ENCODE peak calls at places on chromosome 10, in ten cellular contexts. One of them, this sample, is unnamed.

GRCh38 chr10:13708256-13708990 is 121.7 kb downstream of the PRPF18 start:
- DNase-seq in heart right ventricle: no peak
- DNase-seq in A549: no peak
- DNase-seq in GM23248: no peak
- DNase-seq in lung: no peak
- DNase-seq in colonic mucosa: no peak
- DNase-seq in Caco-2: peak; percentile 94
- DNase-seq in HCT116: no peak
- DNase-seq in hepatocyte: peak; percentile 52
- DNase-seq in OCI-LY7: no peak
- DNase-seq in this sample: no peak

GRCh38 chr10:86341361-86341811 is 25.2 kb downstream of the GRID1 start:
- DNase-seq in HCT116: no peak
- DNase-seq in GM23248: peak; percentile 14
- DNase-seq in colonic mucosa: no peak
- DNase-seq in OCI-LY7: no peak
- DNase-seq in Caco-2: peak; percentile 18
- DNase-seq in heart right ventricle: no peak
- DNase-seq in lung: no peak
- DNase-seq in hepatocyte: no peak
- DNase-seq in A549: no peak
- DNase-seq in this sample: no peak

GRCh38 chr10:22764639-22765038 is 50.3 kb upstream of the PIP4K2A start:
- DNase-seq in heart right ventricle: no peak
- DNase-seq in GM23248: no peak
- DNase-seq in HCT116: no peak
- DNase-seq in Caco-2: no peak
- DNase-seq in OCI-LY7: no peak
- DNase-seq in hepatocyte: no peak
- DNase-seq in A549: no peak
- DNase-seq in colonic mucosa: peak; percentile 19
- DNase-seq in lung: no peak
- DNase-seq in this sample: no peak

GRCh38 chr10:83991986-83992753 is 147.1 kb upstream of the GHITM start:
- DNase-seq in A549: no peak
- DNase-seq in Caco-2: peak; percentile 45
- DNase-seq in GM23248: peak; percentile 23
- DNase-seq in heart right ventricle: no peak
- DNase-seq in colonic mucosa: peak; percentile 31
- DNase-seq in hepatocyte: peak; percentile 58
- DNase-seq in HCT116: peak; percentile 35
- DNase-seq in OCI-LY7: peak; percentile 29
- DNase-seq in lung: no peak
- DNase-seq in this sample: peak; percentile 71

GRCh38 chr10:120437541-120437940 is 19.5 kb upstream of the PLPP4 start:
- DNase-seq in hepatocyte: no peak
- DNase-seq in Caco-2: no peak
- DNase-seq in GM23248: peak; percentile 52
- DNase-seq in HCT116: no peak
- DNase-seq in colonic mucosa: no peak
- DNase-seq in A549: no peak
- DNase-seq in lung: no peak
- DNase-seq in OCI-LY7: no peak
- DNase-seq in heart right ventricle: no peak
- DNase-seq in this sample: no peak

GRCh38 chr10:58758311-58758710 is 245.6 kb downstream of the BICC1 start:
- DNase-seq in OCI-LY7: no peak
- DNase-seq in heart right ventricle: no peak
- DNase-seq in A549: no peak
- DNase-seq in lung: no peak
- DNase-seq in HCT116: no peak
- DNase-seq in Caco-2: no peak
- DNase-seq in colonic mucosa: no peak
- DNase-seq in GM23248: peak; percentile 42
- DNase-seq in hepatocyte: no peak
- DNase-seq in this sample: no peak

GRCh38 chr10:71770255-71770654 is 3.1 kb downstream of the VSIR start:
- DNase-seq in A549: no peak
- DNase-seq in GM23248: peak; percentile 85
- DNase-seq in hepatocyte: no peak
- DNase-seq in HCT116: no peak
- DNase-seq in colonic mucosa: no peak
- DNase-seq in heart right ventricle: no peak
- DNase-seq in lung: no peak
- DNase-seq in Caco-2: no peak
- DNase-seq in OCI-LY7: no peak
- DNase-seq in this sample: no peak

GRCh38 chr10:92238586-92239098 is 52.2 kb downstream of the CPEB3 start:
- DNase-seq in lung: peak; percentile 72
- DNase-seq in A549: no peak
- DNase-seq in colonic mucosa: peak; percentile 71
- DNase-seq in GM23248: peak; percentile 92
- DNase-seq in heart right ventricle: no peak
- DNase-seq in OCI-LY7: no peak
- DNase-seq in HCT116: no peak
- DNase-seq in Caco-2: no peak
- DNase-seq in hepatocyte: peak; percentile 63
- DNase-seq in this sample: no peak

GRCh38 chr10:96830511-96831199 is 1.4 kb upstream of the LCOR start:
- DNase-seq in heart right ventricle: peak; percentile 54
- DNase-seq in OCI-LY7: peak; percentile 88
- DNase-seq in hepatocyte: peak; percentile 85
- DNase-seq in HCT116: peak; percentile 75
- DNase-seq in colonic mucosa: peak; percentile 92
- DNase-seq in lung: peak; percentile 74
- DNase-seq in Caco-2: peak; percentile 73
- DNase-seq in A549: peak; percentile 56
- DNase-seq in GM23248: peak; percentile 65
- DNase-seq in this sample: peak; percentile 84

GRCh38 chr10:60943372-60944158 is 420 bp downstream of the RHOBTB1 start:
- DNase-seq in lung: peak; percentile 76
- DNase-seq in heart right ventricle: peak; percentile 81
- DNase-seq in GM23248: peak; percentile 73
- DNase-seq in HCT116: peak; percentile 3
- DNase-seq in colonic mucosa: peak; percentile 67
- DNase-seq in Caco-2: peak; percentile 53
- DNase-seq in hepatocyte: peak; percentile 81
- DNase-seq in OCI-LY7: no peak
- DNase-seq in A549: peak; percentile 42
- DNase-seq in this sample: peak; percentile 88

GRCh38 chr10:46040004-46040403 is 6.1 kb downstream of the MSMB start:
- DNase-seq in A549: no peak
- DNase-seq in heart right ventricle: no peak
- DNase-seq in hepatocyte: no peak
- DNase-seq in OCI-LY7: no peak
- DNase-seq in colonic mucosa: no peak
- DNase-seq in GM23248: no peak
- DNase-seq in lung: no peak
- DNase-seq in Caco-2: no peak
- DNase-seq in HCT116: no peak
- DNase-seq in this sample: no peak

GRCh38 chr10:21021843-21022594 is 124.9 kb upstream of the NEBL start:
- DNase-seq in colonic mucosa: no peak
- DNase-seq in lung: no peak
- DNase-seq in HCT116: no peak
- DNase-seq in hepatocyte: peak; percentile 16
- DNase-seq in A549: peak; percentile 22
- DNase-seq in OCI-LY7: peak; percentile 28
- DNase-seq in Caco-2: peak; percentile 54
- DNase-seq in heart right ventricle: no peak
- DNase-seq in GM23248: no peak
- DNase-seq in this sample: no peak

GRCh38 chr10:10777723-10778122 is 239.9 kb upstream of the CELF2 start:
- DNase-seq in HCT116: no peak
- DNase-seq in GM23248: no peak
- DNase-seq in OCI-LY7: no peak
- DNase-seq in hepatocyte: no peak
- DNase-seq in colonic mucosa: no peak
- DNase-seq in A549: no peak
- DNase-seq in heart right ventricle: no peak
- DNase-seq in Caco-2: no peak
- DNase-seq in lung: no peak
- DNase-seq in this sample: no peak

GRCh38 chr10:84539244-84539643 is 210.9 kb downstream of the CCSER2 start:
- DNase-seq in colonic mucosa: no peak
- DNase-seq in Caco-2: no peak
- DNase-seq in A549: no peak
- DNase-seq in lung: peak; percentile 19
- DNase-seq in heart right ventricle: no peak
- DNase-seq in hepatocyte: no peak
- DNase-seq in HCT116: no peak
- DNase-seq in GM23248: peak; percentile 89
- DNase-seq in OCI-LY7: no peak
- DNase-seq in this sample: no peak

GRCh38 chr10:17865351-17865750 is 56.2 kb downstream of the MRC1 start:
- DNase-seq in heart right ventricle: no peak
- DNase-seq in Caco-2: no peak
- DNase-seq in colonic mucosa: no peak
- DNase-seq in GM23248: peak; percentile 31
- DNase-seq in hepatocyte: no peak
- DNase-seq in HCT116: no peak
- DNase-seq in lung: no peak
- DNase-seq in A549: no peak
- DNase-seq in OCI-LY7: no peak
- DNase-seq in this sample: no peak

GRCh38 chr10:61974611-61975010 is 73.1 kb downstream of the ARID5B start:
- DNase-seq in HCT116: no peak
- DNase-seq in heart right ventricle: peak; percentile 72
- DNase-seq in A549: no peak
- DNase-seq in OCI-LY7: peak; percentile 77
- DNase-seq in Caco-2: no peak
- DNase-seq in colonic mucosa: peak; percentile 74
- DNase-seq in hepatocyte: peak; percentile 78
- DNase-seq in GM23248: peak; percentile 70
- DNase-seq in lung: no peak
- DNase-seq in this sample: peak; percentile 84

GRCh38 chr10:37584643-37585042 is 272.8 kb downstream of the ZNF248 start:
- DNase-seq in Caco-2: no peak
- DNase-seq in HCT116: no peak
- DNase-seq in OCI-LY7: no peak
- DNase-seq in A549: no peak
- DNase-seq in GM23248: no peak
- DNase-seq in hepatocyte: no peak
- DNase-seq in colonic mucosa: no peak
- DNase-seq in heart right ventricle: no peak
- DNase-seq in lung: no peak
- DNase-seq in this sample: no peak
- H3K9me3 ChIP-seq in Caco-2: peaks cover 7% of the 10 kb centered on the region
- H3K9me3 ChIP-seq in HCT116: peaks cover 6% of the 10 kb centered on the region
- H3K9me3 ChIP-seq in OCI-LY7: no peaks in the 10 kb centered on the region
- H3K9me3 ChIP-seq in A549: peaks cover 3% of the 10 kb centered on the region
- H3K9me3 ChIP-seq in GM23248: no peaks in the 10 kb centered on the region
- H3K9me3 ChIP-seq in hepatocyte: peaks cover 3% of the 10 kb centered on the region
- H3K9me3 ChIP-seq in colonic mucosa: no peaks in the 10 kb centered on the region
- H3K9me3 ChIP-seq in heart right ventricle: no peaks in the 10 kb centered on the region
- H3K9me3 ChIP-seq in lung: peaks cover 2% of the 10 kb centered on the region
- H3K9me3 ChIP-seq in this sample: no peaks in the 10 kb centered on the region

GRCh38 chr10:131107970-131108369 is 203.6 kb downstream of the TCERG1L start:
- DNase-seq in colonic mucosa: no peak
- DNase-seq in lung: no peak
- DNase-seq in hepatocyte: no peak
- DNase-seq in A549: no peak
- DNase-seq in OCI-LY7: no peak
- DNase-seq in heart right ventricle: no peak
- DNase-seq in HCT116: no peak
- DNase-seq in Caco-2: no peak
- DNase-seq in GM23248: no peak
- DNase-seq in this sample: no peak
- H3K9me3 ChIP-seq in colonic mucosa: no peaks in the 10 kb centered on the region
- H3K9me3 ChIP-seq in lung: peaks cover 24% of the 10 kb centered on the region
- H3K9me3 ChIP-seq in hepatocyte: no peaks in the 10 kb centered on the region
- H3K9me3 ChIP-seq in A549: no peaks in the 10 kb centered on the region
- H3K9me3 ChIP-seq in OCI-LY7: no peaks in the 10 kb centered on the region
- H3K9me3 ChIP-seq in heart right ventricle: peaks cover 3% of the 10 kb centered on the region
- H3K9me3 ChIP-seq in HCT116: no peaks in the 10 kb centered on the region
- H3K9me3 ChIP-seq in Caco-2: peaks cover 2% of the 10 kb centered on the region
- H3K9me3 ChIP-seq in GM23248: no peaks in the 10 kb centered on the region
- H3K9me3 ChIP-seq in this sample: no peaks in the 10 kb centered on the region

GRCh38 chr10:115056186-115056585 is 37.0 kb upstream of the ATRNL1 start:
- DNase-seq in A549: no peak
- DNase-seq in hepatocyte: no peak
- DNase-seq in heart right ventricle: no peak
- DNase-seq in GM23248: no peak
- DNase-seq in lung: no peak
- DNase-seq in HCT116: no peak
- DNase-seq in OCI-LY7: no peak
- DNase-seq in Caco-2: no peak
- DNase-seq in colonic mucosa: no peak
- DNase-seq in this sample: no peak

GRCh38 chr10:115063702-115064479 is 29.3 kb upstream of the ATRNL1 start:
- DNase-seq in lung: no peak
- DNase-seq in OCI-LY7: no peak
- DNase-seq in heart right ventricle: no peak
- DNase-seq in colonic mucosa: no peak
- DNase-seq in A549: no peak
- DNase-seq in hepatocyte: no peak
- DNase-seq in Caco-2: no peak
- DNase-seq in HCT116: no peak
- DNase-seq in GM23248: peak; percentile 2
- DNase-seq in this sample: peak; percentile 20

GRCh38 chr10:115059301-115059898 is 33.8 kb upstream of the ATRNL1 start:
- DNase-seq in heart right ventricle: no peak
- DNase-seq in lung: no peak
- DNase-seq in hepatocyte: no peak
- DNase-seq in OCI-LY7: no peak
- DNase-seq in colonic mucosa: no peak
- DNase-seq in Caco-2: no peak
- DNase-seq in A549: no peak
- DNase-seq in HCT116: no peak
- DNase-seq in GM23248: no peak
- DNase-seq in this sample: no peak
- H3K9me3 ChIP-seq in heart right ventricle: no peaks in the 10 kb centered on the region
- H3K9me3 ChIP-seq in lung: no peaks in the 10 kb centered on the region
- H3K9me3 ChIP-seq in hepatocyte: no peaks in the 10 kb centered on the region
- H3K9me3 ChIP-seq in OCI-LY7: no peaks in the 10 kb centered on the region
- H3K9me3 ChIP-seq in colonic mucosa: no peaks in the 10 kb centered on the region
- H3K9me3 ChIP-seq in Caco-2: no peaks in the 10 kb centered on the region
- H3K9me3 ChIP-seq in A549: peaks cover 5% of the 10 kb centered on the region
- H3K9me3 ChIP-seq in HCT116: no peaks in the 10 kb centered on the region
- H3K9me3 ChIP-seq in GM23248: no peaks in the 10 kb centered on the region
- H3K9me3 ChIP-seq in this sample: no peaks in the 10 kb centered on the region

DNA sequence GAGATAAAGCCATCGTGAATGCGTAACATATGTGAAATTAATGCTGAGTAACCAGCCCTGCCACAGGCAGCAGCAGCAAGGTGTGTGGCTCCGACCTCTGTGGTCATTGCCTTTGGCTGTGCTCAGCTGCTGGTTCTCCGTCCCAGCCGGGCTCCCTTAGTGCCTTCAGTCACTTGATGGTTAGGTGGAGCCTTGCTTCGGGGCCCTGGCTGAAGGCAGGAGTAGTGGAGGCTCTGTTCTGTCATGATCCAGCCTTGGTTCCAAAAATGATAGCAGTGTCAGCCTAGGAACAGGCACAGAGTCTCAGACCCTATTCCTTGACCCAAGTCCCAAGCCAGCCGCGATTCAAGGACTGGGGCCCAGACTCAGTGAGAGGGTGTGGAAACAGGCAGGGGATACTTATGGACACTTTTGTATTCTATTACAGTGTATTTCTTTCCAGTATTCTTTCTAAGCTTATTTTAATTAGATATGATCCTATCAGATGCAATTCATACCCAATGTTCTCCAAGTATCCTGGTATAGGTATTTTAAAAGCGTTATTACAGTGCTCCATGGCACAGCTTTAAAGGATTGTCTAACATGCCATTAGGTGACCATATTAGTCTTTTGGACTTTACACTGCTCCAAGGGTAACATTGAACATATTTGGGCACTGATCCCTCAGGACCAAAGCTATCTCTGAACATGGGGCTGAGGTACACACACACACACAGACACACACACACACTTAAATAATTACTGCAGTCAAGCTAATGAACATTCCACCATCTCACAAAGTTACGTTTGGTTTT is 9.0 kb downstream of the SCART1 start:
- DNase-seq in colonic mucosa: no peak
- DNase-seq in hepatocyte: no peak
- DNase-seq in A549: no peak
- DNase-seq in heart right ventricle: no peak
- DNase-seq in OCI-LY7: no peak
- DNase-seq in GM23248: no peak
- DNase-seq in lung: peak; percentile 13
- DNase-seq in Caco-2: no peak
- DNase-seq in HCT116: no peak
- DNase-seq in this sample: no peak
- H3K9me3 ChIP-seq in colonic mucosa: no peaks in the 10 kb centered on the region
- H3K9me3 ChIP-seq in hepatocyte: no peaks in the 10 kb centered on the region
- H3K9me3 ChIP-seq in A549: no peaks in the 10 kb centered on the region
- H3K9me3 ChIP-seq in heart right ventricle: no peaks in the 10 kb centered on the region
- H3K9me3 ChIP-seq in OCI-LY7: no peaks in the 10 kb centered on the region
- H3K9me3 ChIP-seq in GM23248: no peaks in the 10 kb centered on the region
- H3K9me3 ChIP-seq in lung: peaks cover 9% of the 10 kb centered on the region
- H3K9me3 ChIP-seq in Caco-2: peaks cover 6% of the 10 kb centered on the region
- H3K9me3 ChIP-seq in HCT116: no peaks in the 10 kb centered on the region
- H3K9me3 ChIP-seq in this sample: no peaks in the 10 kb centered on the region